ENCODE peak calls at places on chromosomes 12 and 14, in nine cellular contexts. One of them, this sample, is unnamed.

GRCh38 chr12:131087991-131088700 is 134.4 kb downstream of the ADGRD1 start:
- DNase-seq in stomach: peak
- DNase-seq in endothelial cell of umbilical vein: no peak
- DNase-seq in H1: peak
- DNase-seq in suprapubic skin: peak
- DNase-seq in HCT116: no peak
- DNase-seq in GM23338: no peak
- DNase-seq in sigmoid colon: peak
- DNase-seq in prostate gland: no peak
- DNase-seq in this sample: no peak

GRCh38 chr14:53151867-53152626 is 1.1 kb downstream of the DDHD1 start:
- DNase-seq in stomach: peak
- DNase-seq in endothelial cell of umbilical vein: peak
- DNase-seq in H1: peak
- DNase-seq in suprapubic skin: peak
- DNase-seq in HCT116: peak
- DNase-seq in GM23338: peak
- DNase-seq in sigmoid colon: peak
- DNase-seq in prostate gland: peak
- DNase-seq in this sample: peak

GRCh38 chr12:6868211-6869048 is 1.1 kb downstream of the TPI1 start:
- DNase-seq in stomach: no peak
- DNase-seq in endothelial cell of umbilical vein: no peak
- DNase-seq in H1: peak
- DNase-seq in suprapubic skin: no peak
- DNase-seq in HCT116: no peak
- DNase-seq in GM23338: no peak
- DNase-seq in sigmoid colon: no peak
- DNase-seq in prostate gland: no peak
- DNase-seq in this sample: no peak

GRCh38 chr12:46177842-46178608 is 90.8 kb downstream of the SLC38A1 start:
- DNase-seq in stomach: no peak
- DNase-seq in endothelial cell of umbilical vein: no peak
- DNase-seq in H1: no peak
- DNase-seq in suprapubic skin: no peak
- DNase-seq in HCT116: no peak
- DNase-seq in GM23338: no peak
- DNase-seq in sigmoid colon: no peak
- DNase-seq in prostate gland: no peak
- DNase-seq in this sample: no peak

GRCh38 chr12:116571089-116571488 is 11.9 kb downstream of the MAP1LC3B2 start:
- DNase-seq in stomach: no peak
- DNase-seq in endothelial cell of umbilical vein: no peak
- DNase-seq in H1: no peak
- DNase-seq in suprapubic skin: no peak
- DNase-seq in HCT116: no peak
- DNase-seq in GM23338: no peak
- DNase-seq in sigmoid colon: no peak
- DNase-seq in prostate gland: no peak
- DNase-seq in this sample: no peak

GRCh38 chr12:18462437-18462836 is 201.1 kb downstream of the PIK3C2G start:
- DNase-seq in stomach: no peak
- DNase-seq in endothelial cell of umbilical vein: peak
- DNase-seq in H1: no peak
- DNase-seq in suprapubic skin: no peak
- DNase-seq in HCT116: no peak
- DNase-seq in GM23338: no peak
- DNase-seq in sigmoid colon: no peak
- DNase-seq in prostate gland: peak
- DNase-seq in this sample: no peak

GRCh38 chr14:93893550-93894329 is 33.4 kb upstream of the FAM181A start:
- DNase-seq in stomach: no peak
- DNase-seq in endothelial cell of umbilical vein: no peak
- DNase-seq in H1: peak
- DNase-seq in suprapubic skin: no peak
- DNase-seq in HCT116: no peak
- DNase-seq in GM23338: peak
- DNase-seq in sigmoid colon: no peak
- DNase-seq in prostate gland: no peak
- DNase-seq in this sample: no peak

GRCh38 chr14:38124496-38124895 is 83.2 kb upstream of the SSTR1 start:
- DNase-seq in stomach: no peak
- DNase-seq in endothelial cell of umbilical vein: no peak
- DNase-seq in H1: no peak
- DNase-seq in suprapubic skin: no peak
- DNase-seq in HCT116: no peak
- DNase-seq in GM23338: no peak
- DNase-seq in sigmoid colon: no peak
- DNase-seq in prostate gland: no peak
- DNase-seq in this sample: no peak

GRCh38 chr12:63010698-63011097 is 75.7 kb upstream of the PPM1H start:
- DNase-seq in stomach: no peak
- DNase-seq in endothelial cell of umbilical vein: no peak
- DNase-seq in H1: no peak
- DNase-seq in suprapubic skin: no peak
- DNase-seq in HCT116: no peak
- DNase-seq in GM23338: no peak
- DNase-seq in sigmoid colon: no peak
- DNase-seq in prostate gland: no peak
- DNase-seq in this sample: no peak

GRCh38 chr14:100537701-100538565 is 49.3 kb downstream of the BEGAIN start:
- DNase-seq in stomach: no peak
- DNase-seq in endothelial cell of umbilical vein: no peak
- DNase-seq in H1: peak
- DNase-seq in suprapubic skin: peak
- DNase-seq in HCT116: no peak
- DNase-seq in GM23338: peak
- DNase-seq in sigmoid colon: peak
- DNase-seq in prostate gland: no peak
- DNase-seq in this sample: peak

GRCh38 chr14:104600805-104601204 is 3.8 kb downstream of the TMEM179 start:
- DNase-seq in stomach: no peak
- DNase-seq in endothelial cell of umbilical vein: no peak
- DNase-seq in H1: no peak
- DNase-seq in suprapubic skin: no peak
- DNase-seq in HCT116: no peak
- DNase-seq in GM23338: no peak
- DNase-seq in sigmoid colon: no peak
- DNase-seq in prostate gland: no peak
- DNase-seq in this sample: no peak

GRCh38 chr14:24189059-24189375 is 401 bp upstream of the IPO4 start:
- DNase-seq in stomach: no peak
- DNase-seq in endothelial cell of umbilical vein: no peak
- DNase-seq in H1: no peak
- DNase-seq in suprapubic skin: no peak
- DNase-seq in HCT116: no peak
- DNase-seq in GM23338: no peak
- DNase-seq in sigmoid colon: no peak
- DNase-seq in prostate gland: no peak
- DNase-seq in this sample: no peak

GRCh38 chr14:59981564-59981963 is 61.6 kb downstream of the LRRC9 start:
- DNase-seq in stomach: no peak
- DNase-seq in endothelial cell of umbilical vein: no peak
- DNase-seq in H1: no peak
- DNase-seq in suprapubic skin: no peak
- DNase-seq in HCT116: no peak
- DNase-seq in GM23338: no peak
- DNase-seq in sigmoid colon: no peak
- DNase-seq in prostate gland: no peak
- DNase-seq in this sample: no peak

GRCh38 chr14:73339846-73340565 is 102.7 kb downstream of the PAPLN start:
- DNase-seq in stomach: no peak
- DNase-seq in endothelial cell of umbilical vein: no peak
- DNase-seq in H1: no peak
- DNase-seq in suprapubic skin: no peak
- DNase-seq in HCT116: no peak
- DNase-seq in GM23338: peak
- DNase-seq in sigmoid colon: no peak
- DNase-seq in prostate gland: no peak
- DNase-seq in this sample: no peak

GRCh38 chr14:103594265-103594664 is 31.5 kb downstream of the COA8 start:
- DNase-seq in stomach: no peak
- DNase-seq in endothelial cell of umbilical vein: no peak
- DNase-seq in H1: no peak
- DNase-seq in suprapubic skin: no peak
- DNase-seq in HCT116: no peak
- DNase-seq in GM23338: peak
- DNase-seq in sigmoid colon: peak
- DNase-seq in prostate gland: peak
- DNase-seq in this sample: no peak
- H3K4me3 ChIP-seq in stomach: no peak
- H3K4me3 ChIP-seq in endothelial cell of umbilical vein: no peak
- H3K4me3 ChIP-seq in H1: no peak
- H3K4me3 ChIP-seq in suprapubic skin: no peak
- H3K4me3 ChIP-seq in HCT116: no peak
- H3K4me3 ChIP-seq in GM23338: no peak
- H3K4me3 ChIP-seq in sigmoid colon: no peak
- H3K4me3 ChIP-seq in prostate gland: no peak
- H3K4me3 ChIP-seq in this sample: no peak

GRCh38 chr14:61749867-61750266 is 12.4 kb upstream of the SNAPC1 start:
- DNase-seq in stomach: no peak
- DNase-seq in endothelial cell of umbilical vein: peak
- DNase-seq in H1: no peak
- DNase-seq in suprapubic skin: no peak
- DNase-seq in HCT116: no peak
- DNase-seq in GM23338: peak
- DNase-seq in sigmoid colon: no peak
- DNase-seq in prostate gland: no peak
- DNase-seq in this sample: peak

GRCh38 chr14:61752626-61753025 is 9.6 kb upstream of the SNAPC1 start:
- DNase-seq in stomach: no peak
- DNase-seq in endothelial cell of umbilical vein: peak
- DNase-seq in H1: no peak
- DNase-seq in suprapubic skin: no peak
- DNase-seq in HCT116: no peak
- DNase-seq in GM23338: no peak
- DNase-seq in sigmoid colon: no peak
- DNase-seq in prostate gland: no peak
- DNase-seq in this sample: no peak

GRCh38 chr14:61749264-61749663 is 13.0 kb upstream of the SNAPC1 start:
- DNase-seq in stomach: no peak
- DNase-seq in endothelial cell of umbilical vein: peak
- DNase-seq in H1: no peak
- DNase-seq in suprapubic skin: no peak
- DNase-seq in HCT116: no peak
- DNase-seq in GM23338: no peak
- DNase-seq in sigmoid colon: no peak
- DNase-seq in prostate gland: no peak
- DNase-seq in this sample: no peak

GRCh38 chr14:61751475-61751989 is 10.7 kb upstream of the SNAPC1 start:
- DNase-seq in stomach: no peak
- DNase-seq in endothelial cell of umbilical vein: no peak
- DNase-seq in H1: no peak
- DNase-seq in suprapubic skin: no peak
- DNase-seq in HCT116: no peak
- DNase-seq in GM23338: no peak
- DNase-seq in sigmoid colon: no peak
- DNase-seq in prostate gland: no peak
- DNase-seq in this sample: no peak

GRCh38 chr14:61750708-61751474 is 11.3 kb upstream of the SNAPC1 start:
- DNase-seq in stomach: peak
- DNase-seq in endothelial cell of umbilical vein: peak
- DNase-seq in H1: peak
- DNase-seq in suprapubic skin: peak
- DNase-seq in HCT116: peak
- DNase-seq in GM23338: peak
- DNase-seq in sigmoid colon: peak
- DNase-seq in prostate gland: peak
- DNase-seq in this sample: peak
- TF ChIP-seq POLR2AphosphoS5 in stomach: peak
- TF ChIP-seq POLR2AphosphoS5 in endothelial cell of umbilical vein: peak
- TF ChIP-seq POLR2AphosphoS5 in H1: peak
- TF ChIP-seq POLR2AphosphoS5 in suprapubic skin: no peak
- TF ChIP-seq POLR2AphosphoS5 in HCT116: peak
- TF ChIP-seq POLR2AphosphoS5 in GM23338: peak
- TF ChIP-seq POLR2AphosphoS5 in sigmoid colon: peak
- TF ChIP-seq POLR2AphosphoS5 in prostate gland: peak
- TF ChIP-seq POLR2AphosphoS5 in this sample: peak

DNA sequence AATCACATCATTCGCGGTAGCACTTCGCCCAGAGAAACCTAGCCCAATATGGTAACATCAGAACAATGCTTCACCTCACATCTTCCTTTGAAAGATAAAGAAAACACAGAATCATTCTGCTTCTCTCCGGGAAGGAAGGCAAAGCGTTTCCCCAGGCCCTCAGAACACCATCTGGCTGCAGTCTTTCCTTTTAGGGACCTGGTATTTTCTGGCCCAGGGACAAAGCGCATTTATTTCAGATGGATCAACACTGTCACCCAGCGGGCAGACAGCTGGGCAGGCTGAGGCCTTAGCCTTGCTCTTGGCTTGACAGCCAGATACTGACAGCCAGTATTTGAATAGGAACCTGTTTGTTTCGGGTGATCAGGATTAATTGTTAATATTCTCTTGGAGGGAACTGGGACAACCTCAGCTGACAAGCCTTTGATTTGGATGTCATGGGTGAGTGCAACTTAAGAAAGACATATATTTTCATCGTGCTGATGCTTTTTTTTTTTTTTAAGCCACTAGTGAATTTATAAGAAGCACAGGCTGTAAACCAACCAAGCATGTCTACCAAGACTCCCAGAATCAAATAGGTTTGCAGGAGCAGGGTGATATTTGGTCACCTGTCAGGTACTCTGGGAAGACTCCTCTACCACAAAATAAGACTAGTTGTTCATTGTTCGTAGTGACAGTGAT is 118.9 kb downstream of the VEZT start:
- DNase-seq in stomach: peak
- DNase-seq in endothelial cell of umbilical vein: peak
- DNase-seq in H1: peak
- DNase-seq in suprapubic skin: peak
- DNase-seq in HCT116: peak
- DNase-seq in GM23338: peak
- DNase-seq in sigmoid colon: peak
- DNase-seq in prostate gland: peak
- DNase-seq in this sample: peak
- H3K4me3 ChIP-seq in stomach: no peak
- H3K4me3 ChIP-seq in endothelial cell of umbilical vein: peak
- H3K4me3 ChIP-seq in H1: no peak
- H3K4me3 ChIP-seq in suprapubic skin: no peak
- H3K4me3 ChIP-seq in HCT116: no peak
- H3K4me3 ChIP-seq in GM23338: no peak
- H3K4me3 ChIP-seq in sigmoid colon: peak
- H3K4me3 ChIP-seq in prostate gland: no peak
- H3K4me3 ChIP-seq in this sample: no peak

DNA sequence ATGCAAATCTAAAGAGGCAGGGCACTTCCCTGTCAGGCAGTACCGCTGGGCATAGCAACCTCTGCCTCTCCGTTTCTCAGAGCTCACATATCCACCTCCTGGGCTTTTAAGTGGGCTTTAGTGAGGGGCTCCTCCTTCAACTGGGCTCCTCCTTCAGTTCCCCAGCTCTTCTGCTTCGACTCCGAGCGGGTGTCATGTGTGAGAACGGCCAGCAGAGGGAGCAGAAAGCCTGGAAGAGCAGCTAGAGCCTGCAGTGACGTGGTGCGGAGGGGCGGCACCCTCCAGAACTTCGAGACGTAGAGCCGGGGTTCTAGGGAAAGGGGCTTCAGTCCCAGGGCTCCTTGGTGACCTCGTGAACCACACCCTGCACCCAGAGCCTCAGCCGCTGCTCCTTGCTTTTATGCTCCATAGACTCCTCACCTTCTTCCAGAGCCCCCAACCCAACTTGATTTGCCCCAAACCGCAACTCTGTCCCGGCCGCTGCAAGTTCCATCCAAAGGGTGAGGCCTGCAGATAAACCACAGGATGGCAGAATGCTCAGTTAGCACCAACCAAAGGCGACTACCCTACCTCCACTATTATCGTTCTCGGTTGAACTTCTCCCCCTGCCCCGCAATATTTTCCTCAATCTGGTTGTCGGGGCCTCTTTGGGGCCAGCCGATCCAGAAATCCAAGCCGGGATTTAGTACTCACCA is 383 bp upstream of the GLI1 start:
- DNase-seq in stomach: peak
- DNase-seq in endothelial cell of umbilical vein: peak
- DNase-seq in H1: peak
- DNase-seq in suprapubic skin: peak
- DNase-seq in HCT116: peak
- DNase-seq in GM23338: peak
- DNase-seq in sigmoid colon: peak
- DNase-seq in prostate gland: peak
- DNase-seq in this sample: peak
- TF ChIP-seq POLR2AphosphoS5 in stomach: no peak
- TF ChIP-seq POLR2AphosphoS5 in endothelial cell of umbilical vein: no peak
- TF ChIP-seq POLR2AphosphoS5 in H1: peak
- TF ChIP-seq POLR2AphosphoS5 in suprapubic skin: no peak
- TF ChIP-seq POLR2AphosphoS5 in HCT116: peak
- TF ChIP-seq POLR2AphosphoS5 in GM23338: peak
- TF ChIP-seq POLR2AphosphoS5 in sigmoid colon: peak
- TF ChIP-seq POLR2AphosphoS5 in prostate gland: peak
- TF ChIP-seq POLR2AphosphoS5 in this sample: no peak